ENCODE peak calls at places on chromosomes 13 and 19, in four cellular contexts. P, A, G and F are unnamed samples.

GRCh38 chr13:111893071-111893606 is 173.8 kb upstream of the SOX1 start:
- DNase-seq in P (peak; percentile 73), A (no peak), G (peak; percentile 84), F (no peak)

GRCh38 chr19:19405919-19406877 is 723 bp downstream of the GATAD2A start:
- DNase-seq in P (peak; percentile 78), A (peak; percentile 70), G (peak; percentile 83), F (peak; percentile 25)

GRCh38 chr19:3867971-3868769 is 668 bp downstream of the ZFR2 start:
- DNase-seq in P (peak; percentile 59), A (no peak), G (peak; percentile 55), F (no peak)

GRCh38 chr13:91381371-91381770 is 17.1 kb upstream of the GPC5 start:
- DNase-seq in P (no peak), A (peak; percentile 18), G (no peak), F (peak; percentile 8)

GRCh38 chr19:44753932-44754742 is 5.6 kb downstream of the BCL3 start:
- DNase-seq in P (peak; percentile 76), A (peak; percentile 90), G (peak; percentile 81), F (peak; percentile 85)

GRCh38 chr19:50772408-50773311 is 2.4 kb downstream of the GPR32 start:
- DNase-seq in P (no peak), A (peak; percentile 39), G (peak; percentile 68), F (peak; percentile 29)

GRCh38 chr13:97978661-97979450 is 25.4 kb downstream of the IPO5 start:
- DNase-seq in P (no peak), A (peak; percentile 64), G (peak; percentile 66), F (no peak)

GRCh38 chr19:49427855-49428546 is 2.8 kb downstream of the GFY start:
- DNase-seq in P (peak; percentile 87), A (peak; percentile 43), G (peak; percentile 88), F (no peak)

GRCh38 chr13:59178344-59178743 is 985.4 kb downstream of the DIAPH3 start:
- DNase-seq in P (no peak), A (no peak), G (peak; percentile 44), F (no peak)

GRCh38 chr19:40284501-40285352 is at the start of gene AKT2:
- DNase-seq in P (peak; percentile 98), A (peak; percentile 71), G (peak; percentile 88), F (peak; percentile 42)

GRCh38 chr19:11041194-11041593 is 48.1 kb upstream of the LDLR start:
- DNase-seq in P (no peak), A (no peak), G (no peak), F (no peak)

GRCh38 chr19:13621413-13621812 is 115.1 kb upstream of the CACNA1A start:
- DNase-seq in P (no peak), A (peak; percentile 99), G (peak; percentile 67), F (no peak)

GRCh38 chr19:48686103-48686502 is 9.7 kb upstream of the FUT2 start:
- DNase-seq in P (no peak), A (no peak), G (no peak), F (no peak)

GRCh38 chr13:67120872-67121531 is 109.1 kb downstream of the PCDH9 start:
- DNase-seq in P (no peak), A (no peak), G (no peak), F (no peak)

GRCh38 chr19:48444129-48444932 is 1.5 kb upstream of the GRWD1 start:
- DNase-seq in P (no peak), A (no peak), G (peak; percentile 54), F (no peak)

GRCh38 chr19:4369888-4370260 is 26.5 kb downstream of the MPND start:
- DNase-seq in P (peak; percentile 74), A (no peak), G (peak; percentile 65), F (peak; percentile 83)

GRCh38 chr19:47032171-47032811 is 12.7 kb downstream of the NPAS1 start:
- DNase-seq in P (peak; percentile 90), A (peak; percentile 52), G (peak; percentile 94), F (peak; percentile 70)

GRCh38 chr19:1412323-1412923 is 5.0 kb downstream of the DAZAP1 start:
- DNase-seq in P (no peak), A (no peak), G (no peak), F (no peak)
- H4K20me1 ChIP-seq in P (peaks cover 76% of the 10 kb centered on the region), A (peaks cover 2% of the 10 kb centered on the region), G (peaks cover 65% of the 10 kb centered on the region), F (peaks cover 84% of the 10 kb centered on the region)

DNA sequence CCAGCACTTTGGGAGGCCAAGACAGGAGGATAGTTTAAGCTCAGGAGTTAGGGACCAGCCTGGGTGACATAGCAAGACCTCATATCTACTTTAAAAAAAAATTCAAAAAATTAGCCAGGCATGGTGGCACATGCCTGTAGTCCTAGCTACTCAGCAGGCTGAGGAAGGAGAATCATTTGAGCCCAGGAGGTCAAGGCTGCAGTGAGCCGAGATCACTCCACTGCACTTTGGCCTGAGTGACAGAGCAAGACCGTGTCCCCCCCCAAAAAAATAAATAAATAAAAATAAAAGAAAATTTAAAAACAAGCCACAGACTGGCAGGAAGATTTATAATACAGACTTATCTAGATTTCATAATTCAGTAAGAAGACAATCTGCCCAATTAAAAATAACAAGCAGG is 14.8 kb downstream of the PSPC1 start:
- DNase-seq in P (no peak), A (no peak), G (no peak), F (no peak)
- H3K36me3 ChIP-seq in P (peaks cover 27% of the 10 kb centered on the region), A (peaks cover 20% of the 10 kb centered on the region), G (peaks cover 30% of the 10 kb centered on the region), F (no peaks in the 10 kb centered on the region)

DNA sequence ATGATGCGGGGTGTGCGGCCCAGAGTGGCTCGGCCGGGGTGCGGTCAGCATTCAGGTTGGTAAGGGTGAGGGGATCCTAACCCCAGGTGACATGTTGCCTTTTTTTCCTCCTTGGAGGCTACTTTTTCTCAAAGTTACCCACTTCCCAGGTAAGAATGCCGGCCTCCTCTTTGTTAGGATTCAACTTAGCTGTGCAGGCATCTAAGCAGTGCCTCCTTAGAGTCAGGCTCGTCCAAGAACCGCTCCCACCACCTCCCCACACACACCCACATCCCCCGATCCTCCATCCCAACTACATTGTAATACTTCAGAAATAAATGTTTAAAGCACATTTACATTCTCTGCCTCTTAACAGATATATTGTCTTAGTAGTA is 733 bp upstream of the ENOX1 start:
- DNase-seq in P (no peak), A (peak; percentile 9), G (peak; percentile 27), F (no peak)
- TF ChIP-seq EZH2 in P (peak; percentile 18), A (no peak), G (no peak), F (no peak)

DNA sequence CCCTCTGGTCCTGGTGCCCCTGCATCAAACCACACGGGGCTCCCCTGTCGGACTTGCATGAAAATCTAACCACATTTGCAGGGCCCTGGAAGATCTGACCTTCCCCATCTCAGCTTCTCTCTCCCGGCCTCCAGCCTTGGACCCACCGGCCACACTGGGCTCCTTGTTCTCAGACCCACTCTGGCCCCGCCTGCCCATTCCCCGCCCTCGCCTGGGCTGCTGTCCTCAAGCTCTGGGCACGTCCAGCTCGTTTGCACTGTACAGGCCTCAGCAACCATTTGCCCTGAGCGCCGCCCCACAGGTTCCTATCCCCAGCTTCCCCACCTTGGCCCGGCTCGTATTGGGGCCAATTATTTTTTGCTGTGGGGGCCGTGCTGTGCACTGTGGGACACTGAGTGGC is 10.6 kb downstream of the MYO9B start:
- DNase-seq in P (no peak), A (no peak), G (no peak), F (no peak)
- H4K20me1 ChIP-seq in P (peaks cover 4% of the 10 kb centered on the region), A (peaks cover 4% of the 10 kb centered on the region), G (peaks cover 22% of the 10 kb centered on the region), F (no peaks in the 10 kb centered on the region)

GRCh38 chr19:6413291-6413690 is 11.3 kb downstream of the KHSRP start:
- DNase-seq in P (no peak), A (no peak), G (peak; percentile 29), F (no peak)
- H3K36me3 ChIP-seq in P (peaks cover 42% of the 10 kb centered on the region), A (peaks cover 4% of the 10 kb centered on the region), G (peaks cover 10% of the 10 kb centered on the region), F (peaks cover 26% of the 10 kb centered on the region)